ENCODE peak calls at places on chromosomes 2 and 18, in eight cellular contexts. Y is prostate gland, J is psoas muscle, A is IMR-90, C is tibial nerve, Z is A549, D is ovary, S is uterus. T is an unnamed sample.

GRCh38 chr2:100427627-100428258 is 10.3 kb upstream of the CHST10 start:
- DNase-seq in A (peak), Y (peak), Z (peak), J (peak), C (peak), D (peak), S (peak), T (peak)

GRCh38 chr2:241204490-241204889 is 16.0 kb downstream of the ANO7 start:
- DNase-seq in J (no peak), Z (no peak), A (no peak), Y (no peak), C (no peak), D (no peak), S (no peak), T (no peak)

GRCh38 chr2:104853926-104854506 is at the start of gene POU3F3:
- DNase-seq in A (no peak), J (peak), D (peak), S (peak), Z (peak), C (no peak), Y (no peak), T (peak)

GRCh38 chr2:99600929-99601680 is 111.3 kb upstream of the REV1 start:
- DNase-seq in D (no peak), C (no peak), Z (no peak), Y (no peak), J (no peak), S (peak), A (peak), T (peak)

GRCh38 chr2:237939251-237939650 is 27.6 kb upstream of the UBE2F start:
- DNase-seq in Z (no peak), A (peak), J (no peak), S (no peak), D (no peak), Y (no peak), C (no peak), T (no peak)

GRCh38 chr2:75200140-75200985 is 1.0 kb upstream of the TACR1 start:
- DNase-seq in A (peak), C (no peak), Z (peak), S (peak), Y (peak), J (peak), D (peak), T (peak)

GRCh38 chr2:145623136-145623535 is 1103.2 kb upstream of the ZEB2 start:
- DNase-seq in S (no peak), J (no peak), C (no peak), Z (no peak), A (peak), Y (no peak), D (no peak), T (peak)

GRCh38 chr2:98295275-98295674 is 51.0 kb upstream of the CNGA3 start:
- DNase-seq in C (no peak), J (no peak), Y (no peak), S (no peak), A (no peak), D (no peak), Z (no peak), T (no peak)

GRCh38 chr2:15799432-15799827 is 140.9 kb upstream of the MYCN start:
- DNase-seq in D (no peak), C (no peak), Y (no peak), J (no peak), A (no peak), Z (no peak), S (no peak), T (no peak)

GRCh38 chr18:74175658-74176057 is 27.3 kb downstream of the TIMM21 start:
- DNase-seq in D (no peak), Y (no peak), S (no peak), A (no peak), Z (no peak), J (no peak), C (no peak), T (no peak)

GRCh38 chr2:160305081-160305750 is 105.1 kb upstream of the ITGB6 start:
- DNase-seq in Y (no peak), D (no peak), S (no peak), J (no peak), Z (no peak), A (peak), C (no peak), T (peak)

GRCh38 chr2:136423516-136423996 is 305.6 kb upstream of the CXCR4 start:
- DNase-seq in J (peak), Z (peak), S (peak), Y (peak), A (peak), C (peak), D (peak), T (peak)

GRCh38 chr18:66826211-66826610 is 222.3 kb upstream of the CDH19 start:
- DNase-seq in Z (no peak), Y (no peak), J (no peak), C (no peak), A (no peak), D (no peak), S (no peak), T (no peak)

GRCh38 chr2:73856214-73856613 is 27.5 kb downstream of the STAMBP start:
- DNase-seq in A (peak), D (no peak), J (no peak), C (no peak), Z (no peak), Y (no peak), S (no peak), T (peak)

GRCh38 chr2:112343827-112344585 is 68.6 kb downstream of the ZC3H6 start:
- DNase-seq in Z (no peak), D (no peak), A (peak), C (no peak), S (no peak), Y (no peak), J (no peak), T (no peak)

GRCh38 chr2:23661276-23662050 is 265.5 kb downstream of the ATAD2B start:
- DNase-seq in J (no peak), A (no peak), S (no peak), D (no peak), Y (no peak), Z (no peak), C (no peak), T (no peak)

GRCh38 chr2:71680925-71681324 is 227.6 kb downstream of the DYSF start:
- DNase-seq in C (no peak), S (no peak), Y (no peak), J (peak), A (no peak), D (no peak), Z (no peak), T (no peak)

GRCh38 chr18:56884511-56884910 is 233.4 kb downstream of the WDR7 start:
- DNase-seq in S (no peak), Z (no peak), A (no peak), D (no peak), J (no peak), C (no peak), Y (no peak), T (no peak)

GRCh38 chr2:175597286-175597685 is 404.8 kb downstream of the LNPK start:
- DNase-seq in J (no peak), Y (no peak), Z (no peak), D (no peak), S (no peak), C (no peak), A (no peak), T (no peak)

GRCh38 chr2:126907671-126908070 is 9.0 kb downstream of the TEX51 start:
- DNase-seq in C (no peak), S (no peak), Z (no peak), J (no peak), A (no peak), Y (no peak), D (no peak), T (no peak)

GRCh38 chr18:74546751-74547530 is 12.6 kb downstream of the CNDP1 start:
- DNase-seq in Z (no peak), A (peak), S (peak), J (peak), Y (no peak), D (no peak), C (peak), T (peak)

GRCh38 chr18:78473563-78473962 is 506.1 kb upstream of the SALL3 start:
- DNase-seq in Z (no peak), S (no peak), Y (no peak), C (no peak), J (no peak), A (no peak), D (no peak), T (no peak)

GRCh38 chr2:20472569-20472968 is 25.7 kb downstream of the RHOB start:
- DNase-seq in A (no peak), Z (no peak), D (no peak), Y (no peak), C (no peak), J (no peak), S (no peak), T (no peak)

GRCh38 chr2:162636206-162636728 is 202.3 kb downstream of the KCNH7 start:
- DNase-seq in Y (no peak), A (no peak), S (no peak), Z (no peak), C (no peak), J (no peak), D (no peak), T (peak)

GRCh38 chr2:40760071-40760666 is 308.3 kb upstream of the SLC8A1 start:
- DNase-seq in J (no peak), Y (peak), A (peak), Z (peak), C (peak), S (peak), D (no peak), T (peak)

GRCh38 chr2:26016012-26016742 is 17.7 kb upstream of the RAB10 start:
- DNase-seq in S (no peak), A (peak), J (no peak), D (no peak), Z (no peak), Y (no peak), C (no peak), T (no peak)

GRCh38 chr2:9830685-9831410 is 12.4 kb upstream of the TAF1B start:
- DNase-seq in S (no peak), Z (no peak), J (no peak), Y (peak), D (no peak), A (no peak), C (no peak), T (no peak)

GRCh38 chr2:42743667-42744005 is 20.3 kb downstream of the OXER1 start:
- DNase-seq in D (no peak), Y (no peak), Z (no peak), S (no peak), C (no peak), A (no peak), J (no peak), T (no peak)

GRCh38 chr2:82314836-82315472 is 2010.4 kb upstream of the LRRTM1 start:
- DNase-seq in C (no peak), Z (no peak), J (no peak), D (no peak), S (no peak), A (no peak), Y (no peak), T (no peak)

GRCh38 chr2:234446404-234447076 is 50.3 kb downstream of the ARL4C start:
- DNase-seq in C (peak), Z (no peak), Y (peak), S (peak), D (no peak), A (no peak), J (peak), T (no peak)

GRCh38 chr2:182642328-182642727 is 73.7 kb upstream of the DNAJC10 start:
- DNase-seq in J (peak), Y (no peak), A (peak), D (no peak), S (peak), Z (peak), C (peak), T (peak)

GRCh38 chr2:212618636-212619035 is 80.0 kb upstream of the ERBB4 start:
- DNase-seq in J (no peak), D (no peak), A (peak), C (no peak), Y (no peak), S (no peak), Z (no peak), T (no peak)

GRCh38 chr18:41038071-41038470 is 917.0 kb upstream of the PIK3C3 start:
- DNase-seq in C (no peak), A (peak), S (no peak), Y (no peak), Z (no peak), J (no peak), D (no peak), T (peak)

GRCh38 chr2:157261199-157261782 is 3.8 kb downstream of the GALNT5 start:
- DNase-seq in J (no peak), S (no peak), Y (no peak), Z (peak), D (no peak), C (peak), A (peak), T (peak)

GRCh38 chr2:120180066-120180465 is 43.1 kb downstream of the TMEM185B start:
- DNase-seq in J (no peak), A (no peak), D (no peak), C (no peak), Y (no peak), S (no peak), Z (no peak), T (no peak)

GRCh38 chr2:120177973-120178372 is 45.2 kb downstream of the TMEM185B start:
- DNase-seq in S (no peak), C (no peak), Y (no peak), D (no peak), Z (no peak), J (no peak), A (no peak), T (no peak)

GRCh38 chr2:120177011-120177621 is 46.1 kb downstream of the TMEM185B start:
- DNase-seq in A (no peak), S (no peak), J (peak), Y (peak), Z (no peak), D (no peak), C (no peak), T (no peak)

GRCh38 chr2:120176526-120176925 is 46.7 kb downstream of the TMEM185B start:
- DNase-seq in D (no peak), J (no peak), Z (no peak), Y (no peak), S (no peak), A (no peak), C (no peak), T (no peak)

DNA sequence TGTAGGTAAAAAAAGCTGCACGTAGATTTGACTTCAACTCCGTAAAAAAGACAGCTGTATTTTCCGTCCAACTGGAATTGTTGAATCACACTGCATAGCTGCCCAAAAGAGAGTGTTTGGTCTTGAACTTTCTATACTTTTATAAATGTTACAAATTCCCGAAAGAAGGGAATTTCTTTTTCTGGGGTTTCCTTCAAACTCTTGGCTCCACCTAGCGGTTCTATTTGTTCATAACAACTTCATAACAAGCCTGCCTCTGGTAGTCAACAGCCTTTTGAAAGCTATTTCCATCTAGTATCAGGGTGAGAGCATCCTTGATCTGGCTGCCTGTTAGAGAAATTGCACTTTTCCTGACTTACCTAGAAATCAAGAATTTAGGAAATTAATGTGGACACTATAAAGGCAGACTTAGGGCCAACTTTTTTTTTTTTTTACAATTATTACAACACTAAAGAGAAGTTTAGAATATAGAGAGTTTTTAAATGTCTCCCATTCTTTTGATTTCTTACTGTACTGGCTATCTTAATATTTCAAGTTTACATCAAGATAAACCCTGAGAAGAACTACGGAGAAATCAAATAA is 48.1 kb downstream of the TMEM185B start:
- DNase-seq in D (no peak), S (peak), C (peak), Y (peak), A (peak), J (no peak), Z (peak), T (peak)
- H3K4me3 ChIP-seq in D (no peak), S (no peak), C (no peak), Y (no peak), A (no peak), J (no peak), Z (no peak), T (no peak)

GRCh38 chr2:130371723-130372054 is 15.8 kb downstream of the PTPN18 start:
- DNase-seq in D (no peak), Z (peak), J (no peak), S (no peak), C (no peak), A (peak), Y (no peak), T (no peak)
- H3K27ac ChIP-seq in D (peak), Z (peak), J (peak), S (peak), C (peak), A (peak), Y (peak), T (peak)

GRCh38 chr2:200713704-200714064 is 98.0 kb upstream of the BZW1 start:
- DNase-seq in J (no peak), Y (no peak), S (no peak), D (peak), Z (no peak), C (no peak), A (no peak), T (no peak)
- H3K4me3 ChIP-seq in J (peak), Y (no peak), S (no peak), D (no peak), Z (peak), C (no peak), A (no peak), T (no peak)

DNA sequence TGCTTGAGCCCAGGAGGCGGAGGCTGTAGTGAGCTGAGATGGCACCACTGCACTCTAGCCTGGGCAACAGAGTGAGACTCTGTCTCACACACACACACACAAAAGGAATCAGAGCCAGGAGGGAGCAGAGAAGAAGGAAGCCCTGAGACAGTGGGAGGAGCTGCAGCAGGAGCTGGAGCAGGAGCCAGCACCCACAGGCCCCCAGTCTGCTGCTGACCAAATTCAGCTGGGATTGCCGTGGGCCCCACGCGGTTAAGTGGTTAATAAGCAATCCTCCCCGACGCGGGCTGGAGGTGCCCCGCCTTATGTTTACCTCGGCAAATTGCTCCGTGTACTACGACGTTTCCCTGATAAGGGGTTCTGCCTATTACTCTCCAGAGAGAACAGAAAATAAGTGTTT is 265.3 kb downstream of the TWIST2 start:
- DNase-seq in D (peak), Y (no peak), J (no peak), Z (no peak), S (peak), A (peak), C (no peak), T (peak)
- H3K27ac ChIP-seq in D (peak), Y (peak), J (no peak), Z (no peak), S (peak), A (no peak), C (peak), T (no peak)

DNA sequence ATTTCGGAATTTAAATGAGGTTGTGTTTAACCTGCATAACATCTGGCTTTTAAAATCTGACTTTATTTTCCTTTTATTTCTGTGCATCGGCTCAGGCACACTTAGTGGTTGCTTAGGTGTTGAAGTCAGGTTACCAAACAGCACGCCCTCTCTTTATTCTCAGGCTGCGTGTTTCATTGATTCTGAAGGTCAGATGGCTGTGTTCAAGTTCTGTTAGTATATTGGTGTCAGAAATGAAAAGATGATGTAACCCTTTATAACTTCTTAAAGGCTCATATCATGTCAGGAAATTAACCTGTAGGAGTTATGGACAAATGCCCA is 246.5 kb downstream of the LDLRAD4 start:
- DNase-seq in Z (no peak), Y (no peak), S (no peak), D (no peak), C (no peak), J (no peak), A (no peak), T (no peak)
- H3K4me3 ChIP-seq in Z (no peak), Y (no peak), S (no peak), D (no peak), C (no peak), J (no peak), A (no peak), T (no peak)

GRCh38 chr2:22281033-22281432 is 1103.9 kb upstream of the KLHL29 start:
- DNase-seq in C (no peak), A (peak), J (no peak), Y (no peak), D (no peak), S (no peak), Z (no peak), T (peak)
- H3K27ac ChIP-seq in C (no peak), A (no peak), J (no peak), Y (no peak), D (no peak), S (no peak), Z (no peak), T (no peak)